ENCODE peak calls at places on chromosomes 7 and 10, in four cellular contexts. H, O, M and K are unnamed samples.

GRCh38 chr10:22736134-22736533 is 21.8 kb upstream of the PIP4K2A start:
- DNase-seq in H (no peak), O (no peak), M (no peak), K (no peak)

GRCh38 chr7:45580053-45580872 is 6.1 kb downstream of the ADCY1 start:
- DNase-seq in M (no peak), H (no peak), O (peak), K (no peak)

GRCh38 chr7:90677742-90678439 is 81.8 kb downstream of the CDK14 start:
- DNase-seq in O (no peak), M (no peak), H (no peak), K (no peak)

GRCh38 chr7:25860206-25860881 is 291.7 kb upstream of the NFE2L3 start:
- DNase-seq in H (no peak), O (peak), M (no peak), K (no peak)

GRCh38 chr7:2114052-2114451 is 118.7 kb downstream of the MAD1L1 start:
- DNase-seq in O (no peak), M (no peak), H (no peak), K (no peak)

GRCh38 chr10:75122505-75122904 is 11.0 kb downstream of the SAMD8 start:
- DNase-seq in M (no peak), H (no peak), O (no peak), K (no peak)

GRCh38 chr10:103839867-103840746 is 15.3 kb downstream of the SH3PXD2A start:
- DNase-seq in H (no peak), O (peak), M (no peak), K (no peak)

GRCh38 chr7:152120210-152120609 is 94.7 kb downstream of the GALNT11 start:
- DNase-seq in H (no peak), O (no peak), M (no peak), K (no peak)

GRCh38 chr7:158997471-158997870 is 141.1 kb downstream of the DYNC2I1 start:
- DNase-seq in H (no peak), O (no peak), M (no peak), K (no peak)

DNA sequence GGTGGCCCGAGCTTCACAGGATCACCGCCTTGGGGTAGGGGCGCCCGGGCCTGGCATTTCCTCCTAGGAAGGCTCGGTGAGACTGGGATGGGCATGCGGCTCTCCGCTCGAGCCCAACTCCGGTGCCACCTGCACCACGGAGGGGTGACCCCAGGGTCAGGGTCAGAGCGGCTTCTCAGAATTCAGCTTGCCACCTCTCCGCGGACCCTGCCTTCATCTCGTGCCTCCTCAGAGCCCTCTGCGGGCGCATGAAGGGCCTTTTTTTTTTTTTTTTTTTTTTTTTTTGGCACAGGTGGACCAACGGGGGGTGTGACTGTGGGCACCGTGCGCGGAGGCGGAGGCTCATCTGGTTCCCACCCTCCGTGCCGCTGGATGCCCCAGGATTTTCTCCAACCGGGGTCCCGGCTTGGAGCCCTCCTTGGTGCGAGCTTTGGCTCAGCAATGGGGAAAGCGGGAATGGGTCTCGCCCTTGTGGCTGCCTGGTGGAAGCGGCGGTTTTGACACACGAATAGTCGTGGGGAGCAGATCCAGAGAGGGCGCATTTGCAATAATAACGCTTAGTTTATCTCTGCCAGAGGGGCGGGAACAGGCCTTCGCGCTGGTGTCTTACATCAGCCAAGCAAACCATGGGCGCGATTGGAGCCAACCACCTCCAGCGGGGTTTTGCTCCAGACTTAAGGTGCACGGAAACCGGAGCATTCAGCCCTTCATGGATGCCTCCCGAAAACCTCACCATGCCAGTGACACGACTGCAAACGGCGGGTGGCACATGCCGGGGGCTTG is 5.0 kb upstream of the TNRC18 start:
- DNase-seq in H (peak), O (peak), M (no peak), K (no peak)
- TF ChIP-seq CTCF in H (no peak), O (no peak), M (no peak), K (no peak)

GRCh38 chr10:72727128-72727527 is 35.2 kb downstream of the MCU start:
- DNase-seq in O (no peak), M (no peak), H (no peak), K (no peak)

GRCh38 chr10:72728462-72728861 is 36.5 kb downstream of the MCU start:
- DNase-seq in M (no peak), O (no peak), H (no peak), K (no peak)

GRCh38 chr10:72730462-72730861 is 38.5 kb downstream of the MCU start:
- DNase-seq in O (no peak), H (no peak), M (no peak), K (no peak)

GRCh38 chr10:72731916-72732419 is 40.0 kb downstream of the MCU start:
- DNase-seq in H (no peak), M (no peak), O (no peak), K (no peak)

DNA sequence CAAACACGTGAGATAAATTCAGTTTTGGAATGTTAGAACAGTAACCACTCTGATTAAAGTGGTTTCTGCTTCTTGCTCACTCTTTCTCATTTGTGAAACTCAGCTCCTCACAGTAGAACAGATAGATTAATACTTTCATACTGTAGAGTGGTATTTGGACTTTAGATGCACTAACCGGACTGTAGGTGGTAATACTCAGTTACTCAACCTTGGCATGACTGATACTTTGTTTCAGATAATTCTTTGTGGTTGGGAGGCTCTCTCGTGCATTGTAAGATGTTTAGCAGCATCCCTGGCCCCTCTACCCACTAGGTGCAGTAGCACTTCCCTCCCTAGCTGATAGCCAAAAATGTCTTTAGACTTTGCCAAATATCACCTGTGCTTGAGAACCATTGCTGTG is 37.6 kb downstream of the MCU start:
- DNase-seq in O (no peak), H (no peak), M (no peak), K (peak)
- TF ChIP-seq CTCF in O (no peak), H (no peak), M (no peak), K (no peak)

GRCh38 chr7:106462365-106462859 is 177.6 kb upstream of the NAMPT start:
- DNase-seq in M (no peak), H (no peak), O (no peak), K (peak)
- TF ChIP-seq CTCF in M (peak), H (peak), O (peak), K (peak)

DNA sequence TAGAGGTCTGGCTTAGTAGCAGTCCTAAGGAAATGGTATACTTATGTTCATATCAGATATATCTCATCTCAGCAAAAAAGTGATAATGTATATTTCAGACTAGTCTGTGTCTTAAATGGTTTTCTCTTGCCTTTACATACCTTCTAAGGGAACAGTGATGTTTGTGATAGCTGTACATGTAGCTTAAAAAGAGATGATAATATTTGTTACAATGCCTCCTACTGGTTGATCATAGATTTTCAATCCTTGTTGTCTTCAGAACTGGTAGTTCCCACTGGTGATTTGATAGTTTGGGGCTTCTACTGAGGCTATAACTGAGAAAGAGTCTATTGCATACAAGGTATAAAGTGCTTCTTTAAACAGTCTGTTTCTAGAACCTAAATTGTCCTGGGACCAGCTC is 90.1 kb downstream of the BTRC start:
- DNase-seq in M (no peak), H (no peak), O (no peak), K (no peak)
- TF ChIP-seq CTCF in M (no peak), H (peak), O (peak), K (no peak)

DNA sequence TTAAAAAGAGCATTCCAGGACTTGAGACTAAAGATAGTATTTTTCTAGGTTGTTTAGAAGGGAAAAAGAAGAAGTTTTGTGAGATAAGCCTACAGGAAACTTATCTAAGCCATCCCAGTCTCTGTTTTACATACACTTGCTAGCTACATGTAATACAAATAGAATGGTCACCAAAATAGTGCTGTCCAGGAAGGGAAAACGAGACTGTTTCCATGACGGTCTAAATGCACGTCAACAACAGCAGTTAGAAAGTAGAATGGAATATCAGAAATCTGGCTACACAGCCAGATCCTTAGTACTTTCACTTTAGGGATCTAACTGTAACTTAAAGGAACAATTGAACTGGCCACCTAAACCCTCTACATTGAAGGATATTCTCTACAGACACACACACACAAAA is 117.6 kb downstream of the TSPAN12 start:
- DNase-seq in H (no peak), M (no peak), O (no peak), K (no peak)
- TF ChIP-seq CTCF in H (no peak), M (no peak), O (no peak), K (no peak)

GRCh38 chr10:132101529-132101928 is 35.8 kb downstream of the JAKMIP3 start:
- DNase-seq in M (no peak), H (peak), O (peak), K (no peak)
- TF ChIP-seq CTCF in M (no peak), H (no peak), O (no peak), K (no peak)

DNA sequence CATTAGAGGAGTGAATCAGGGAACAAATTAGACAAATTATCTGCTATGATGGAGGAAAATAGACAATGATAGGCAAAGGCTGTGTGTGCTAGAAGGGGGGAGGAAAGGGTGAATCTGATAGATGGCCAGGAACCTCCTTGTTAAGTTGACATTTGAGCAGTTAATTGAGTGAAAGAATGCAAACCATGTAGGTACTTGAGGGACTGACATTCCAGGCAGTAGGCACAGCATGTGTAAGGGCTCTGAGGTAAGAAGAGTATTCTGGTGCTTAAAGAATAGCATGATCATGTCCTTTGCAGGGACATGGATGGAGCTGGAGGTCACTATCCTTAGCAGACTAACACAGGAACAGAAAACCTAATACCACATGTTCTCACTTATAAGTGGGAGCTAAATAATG is 48.6 kb upstream of the TES start:
- DNase-seq in H (no peak), M (no peak), O (no peak), K (no peak)
- TF ChIP-seq CTCF in H (no peak), M (no peak), O (no peak), K (no peak)

GRCh38 chr10:118107541-118107940 is 60.8 kb upstream of the RAB11FIP2 start:
- DNase-seq in H (no peak), O (no peak), M (no peak), K (no peak)

GRCh38 chr10:118107040-118107439 is 60.3 kb upstream of the RAB11FIP2 start:
- DNase-seq in H (no peak), O (no peak), M (no peak), K (no peak)

GRCh38 chr10:118102116-118102515 is 55.4 kb upstream of the RAB11FIP2 start:
- DNase-seq in O (no peak), M (no peak), H (no peak), K (no peak)

GRCh38 chr10:118108194-118109026 is 61.7 kb upstream of the RAB11FIP2 start:
- DNase-seq in M (peak), O (no peak), H (no peak), K (no peak)

GRCh38 chr10:118106426-118106825 is 59.7 kb upstream of the RAB11FIP2 start:
- DNase-seq in M (peak), H (no peak), O (peak), K (peak)
- TF ChIP-seq CTCF in M (peak), H (peak), O (peak), K (peak)